ENCODE peak calls at places on chromosomes 7 and 10, in seven cellular contexts. S is lung; J is psoas muscle; K is GM23338; V is H7; Q is CD4-positive, alpha-beta memory T cell; X is left ventricle myocardium inferior. F is an unnamed sample.

GRCh38 chr7:123792547-123792946 is 43.7 kb upstream of the WASL start:
- DNase-seq in S (no peak), J (no peak), K (no peak), V (no peak), Q (no peak), X (no peak), F (no peak)

GRCh38 chr7:12389089-12389700 is 14.5 kb downstream of the VWDE start:
- DNase-seq in S (peak; percentile 35), J (no peak), K (peak; percentile 94), V (peak; percentile 38), Q (peak; percentile 46), X (no peak), F (no peak)

GRCh38 chr7:117665393-117665792 is 185.6 kb downstream of the CFTR start:
- DNase-seq in S (no peak), J (no peak), K (no peak), V (no peak), Q (no peak), X (no peak), F (no peak)

GRCh38 chr7:115924398-115924797 is 106.2 kb downstream of the TFEC start:
- DNase-seq in S (no peak), J (no peak), K (no peak), V (no peak), Q (no peak), X (no peak), F (no peak)

GRCh38 chr7:41916450-41916927 is 213.6 kb upstream of the INHBA start:
- DNase-seq in S (no peak), J (no peak), K (no peak), V (no peak), Q (no peak), X (no peak), F (no peak)

GRCh38 chr7:44225566-44226395 is 25.0 kb downstream of the YKT6 start:
- DNase-seq in S (no peak), J (peak; percentile 40), K (no peak), V (no peak), Q (no peak), X (no peak), F (no peak)

GRCh38 chr10:7409045-7409731 is 1.6 kb downstream of the SFMBT2 start:
- DNase-seq in S (no peak), J (peak; percentile 25), K (peak; percentile 17), V (peak; percentile 48), Q (peak; percentile 83), X (peak; percentile 29), F (no peak)

GRCh38 chr10:113177163-113177935 is 227.3 kb downstream of the TCF7L2 start:
- DNase-seq in S (no peak), J (no peak), K (no peak), V (peak; percentile 41), Q (no peak), X (peak; percentile 50), F (no peak)

GRCh38 chr7:17234398-17235021 is 63.9 kb upstream of the AHR start:
- DNase-seq in S (no peak), J (no peak), K (peak; percentile 2), V (no peak), Q (peak; percentile 92), X (no peak), F (peak; percentile 52)

GRCh38 chr10:119546009-119546408 is 3.5 kb upstream of the RGS10 start:
- DNase-seq in S (no peak), J (no peak), K (no peak), V (no peak), Q (no peak), X (no peak), F (no peak)

GRCh38 chr7:81457858-81458522 is 311.9 kb downstream of the HGF start:
- DNase-seq in S (no peak), J (no peak), K (peak; percentile 20), V (no peak), Q (no peak), X (no peak), F (no peak)

GRCh38 chr7:29538322-29538874 is 25.2 kb upstream of the PRR15 start:
- DNase-seq in S (no peak), J (no peak), K (peak; percentile 65), V (no peak), Q (no peak), X (no peak), F (no peak)

GRCh38 chr7:24119852-24120251 is 164.1 kb upstream of the NPY start:
- DNase-seq in S (no peak), J (no peak), K (peak; percentile 19), V (no peak), Q (no peak), X (no peak), F (no peak)

GRCh38 chr7:2965745-2966270 is 77.9 kb downstream of the CARD11 start:
- DNase-seq in S (no peak), J (no peak), K (no peak), V (no peak), Q (no peak), X (no peak), F (no peak)

GRCh38 chr10:68163735-68164134 is 54.4 kb downstream of the MYPN start:
- DNase-seq in S (no peak), J (no peak), K (no peak), V (no peak), Q (no peak), X (no peak), F (no peak)

GRCh38 chr10:80660266-80660665 is 122.6 kb downstream of the SH2D4B start:
- DNase-seq in S (no peak), J (no peak), K (no peak), V (no peak), Q (no peak), X (no peak), F (no peak)

GRCh38 chr10:80661526-80661925 is 123.8 kb downstream of the SH2D4B start:
- DNase-seq in S (no peak), J (no peak), K (no peak), V (no peak), Q (no peak), X (no peak), F (no peak)

GRCh38 chr10:80664071-80664680 is 126.5 kb downstream of the SH2D4B start:
- DNase-seq in S (peak; percentile 84), J (peak; percentile 61), K (peak; percentile 93), V (peak; percentile 84), Q (no peak), X (peak; percentile 78), F (peak; percentile 13)

GRCh38 chr10:80660736-80661135 is 123.0 kb downstream of the SH2D4B start:
- DNase-seq in S (peak; percentile 43), J (no peak), K (no peak), V (no peak), Q (no peak), X (no peak), F (no peak)

GRCh38 chr10:80662429-80663211 is 124.9 kb downstream of the SH2D4B start:
- DNase-seq in S (peak; percentile 87), J (peak; percentile 77), K (peak; percentile 91), V (peak; percentile 86), Q (peak; percentile 48), X (peak; percentile 83), F (peak; percentile 45)
- H3K4me3 ChIP-seq in S (no peak overlapping the region), J (peak overlapping the region; percentile 54), K (peak overlapping the region; percentile 45), V (peak overlapping the region; percentile 23), Q (no peak overlapping the region), X (peak overlapping the region; percentile 59), F (no peak overlapping the region)

DNA sequence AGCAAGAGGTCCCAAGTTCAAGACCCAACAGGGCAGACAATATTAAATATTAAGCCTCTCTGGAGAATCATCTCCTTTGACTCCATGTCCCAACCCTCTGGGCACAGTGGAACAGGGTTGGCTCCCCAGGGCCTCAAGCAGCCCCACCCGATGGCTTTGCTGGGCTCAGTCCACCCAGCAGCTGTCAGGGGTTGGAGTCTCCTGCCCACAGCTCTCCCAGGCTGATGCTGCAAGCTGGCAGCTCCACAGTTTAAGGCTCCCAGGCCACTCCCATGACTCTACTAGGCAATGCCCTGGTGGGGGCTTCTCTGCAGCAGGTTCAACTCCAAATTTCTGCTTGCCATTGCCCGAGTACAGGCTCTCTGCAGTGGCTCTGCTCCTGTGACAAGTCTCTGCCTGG is 55.1 kb downstream of the LARP4B start:
- DNase-seq in S (no peak), J (no peak), K (no peak), V (no peak), Q (no peak), X (no peak), F (no peak)
- H3K36me3 ChIP-seq in S (peaks cover 33% of the 10 kb centered on the region), J (peaks cover 30% of the 10 kb centered on the region), K (no peaks in the 10 kb centered on the region), V (peaks cover 16% of the 10 kb centered on the region), Q (peaks cover 37% of the 10 kb centered on the region), X (peaks cover 34% of the 10 kb centered on the region), F (peaks cover 13% of the 10 kb centered on the region)

GRCh38 chr10:50992972-50993766 is 81.1 kb upstream of the PRKG1 start:
- DNase-seq in S (peak; percentile 60), J (peak; percentile 15), K (no peak), V (no peak), Q (no peak), X (peak; percentile 36), F (no peak)
- H3K4me3 ChIP-seq in S (peak overlapping the region; percentile 14), J (peak overlapping the region; percentile 94), K (peak overlapping the region; percentile 63), V (peak overlapping the region; percentile 46), Q (no peak overlapping the region), X (peak overlapping the region; percentile 80), F (no peak overlapping the region)

GRCh38 chr10:88897019-88897853 is 17.2 kb downstream of the STAMBPL1 start:
- DNase-seq in S (no peak), J (no peak), K (no peak), V (no peak), Q (no peak), X (no peak), F (no peak)

GRCh38 chr10:88899886-88900285 is 19.8 kb downstream of the STAMBPL1 start:
- DNase-seq in S (no peak), J (no peak), K (no peak), V (no peak), Q (no peak), X (no peak), F (no peak)

GRCh38 chr10:88901206-88901605 is 21.2 kb downstream of the STAMBPL1 start:
- DNase-seq in S (no peak), J (no peak), K (no peak), V (no peak), Q (no peak), X (no peak), F (no peak)

GRCh38 chr10:88896336-88897018 is 16.4 kb downstream of the STAMBPL1 start:
- DNase-seq in S (no peak), J (no peak), K (no peak), V (no peak), Q (no peak), X (no peak), F (no peak)

DNA sequence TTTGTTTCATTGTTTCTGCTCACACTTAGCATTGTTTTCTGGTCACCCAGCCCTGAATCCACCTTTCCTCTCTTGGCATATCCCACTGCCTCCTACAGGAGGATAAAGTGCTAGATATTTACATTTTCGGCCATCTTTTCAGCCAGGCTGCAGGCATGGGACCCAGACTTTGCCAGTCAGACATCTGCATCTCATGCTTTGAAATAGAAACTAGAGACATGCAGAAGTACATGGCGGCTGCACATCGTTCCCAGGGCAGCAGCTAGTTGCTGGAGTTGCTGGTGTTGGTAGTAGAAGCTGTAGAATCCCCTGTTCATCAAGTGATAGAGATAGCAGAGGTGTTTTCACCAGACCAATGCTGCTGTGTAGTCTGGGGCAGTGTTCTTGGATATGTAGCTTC is 18.7 kb downstream of the STAMBPL1 start:
- DNase-seq in S (no peak), J (no peak), K (no peak), V (no peak), Q (no peak), X (no peak), F (no peak)
- H3K36me3 ChIP-seq in S (peaks cover 2% of the 10 kb centered on the region), J (no peaks in the 10 kb centered on the region), K (no peaks in the 10 kb centered on the region), V (no peaks in the 10 kb centered on the region), Q (peaks cover 7% of the 10 kb centered on the region), X (peaks cover 5% of the 10 kb centered on the region), F (no peaks in the 10 kb centered on the region)